ENCODE peak calls at places on chromosomes 6 and 20, in nine cellular contexts. P, F, L, Y, W, Z, N, O and D are unnamed samples. For H3K36me3, the result is how much of the 10 kb centered on the place peaks cover.

GRCh38 chr6:56955171-56956155 is 556 bp downstream of the BEND6 start:
- DNase-seq in P (peak), F (peak), L (peak), Y (peak), W (peak), Z (peak), N (peak), O (peak), D (peak)

GRCh38 chr20:35274172-35275092 is 3.5 kb downstream of the MMP24OS start:
- DNase-seq in P (no peak), F (no peak), L (no peak), Y (no peak), W (no peak), Z (no peak), N (no peak), O (no peak), D (no peak)

GRCh38 chr6:33317418-33317667 is 201 bp downstream of the ZBTB22 start:
- DNase-seq in P (no peak), F (no peak), L (no peak), Y (no peak), W (no peak), Z (no peak), N (no peak), O (no peak), D (no peak)

GRCh38 chr6:23659125-23659524 is 466.9 kb upstream of the NRSN1 start:
- DNase-seq in P (no peak), F (peak), L (no peak), Y (no peak), W (peak), Z (no peak), N (no peak), O (no peak), D (no peak)

GRCh38 chr6:35086636-35087360 is 54.3 kb downstream of the TCP11 start:
- DNase-seq in P (no peak), F (no peak), L (no peak), Y (no peak), W (no peak), Z (no peak), N (no peak), O (no peak), D (no peak)

GRCh38 chr20:18705906-18706305 is 107.7 kb upstream of the SCP2D1 start:
- DNase-seq in P (no peak), F (no peak), L (no peak), Y (no peak), W (no peak), Z (no peak), N (no peak), O (no peak), D (no peak)

GRCh38 chr6:162442675-162443074 is 284.9 kb downstream of the PRKN start:
- DNase-seq in P (no peak), F (peak), L (no peak), Y (no peak), W (peak), Z (no peak), N (no peak), O (no peak), D (peak)

GRCh38 chr6:165671222-165671715 is 8.2 kb upstream of the PDE10A start:
- DNase-seq in P (no peak), F (no peak), L (no peak), Y (no peak), W (no peak), Z (no peak), N (no peak), O (no peak), D (no peak)

GRCh38 chr6:132598473-132598872 is 8.9 kb upstream of the TAAR5 start:
- DNase-seq in P (no peak), F (no peak), L (no peak), Y (no peak), W (peak), Z (no peak), N (no peak), O (no peak), D (no peak)

GRCh38 chr6:21846541-21847451 is 253.2 kb downstream of the SOX4 start:
- DNase-seq in P (no peak), F (no peak), L (no peak), Y (no peak), W (peak), Z (no peak), N (no peak), O (no peak), D (peak)

GRCh38 chr6:82143041-82143481 is 104.5 kb downstream of the IBTK start:
- DNase-seq in P (no peak), F (peak), L (no peak), Y (peak), W (no peak), Z (no peak), N (no peak), O (no peak), D (no peak)

GRCh38 chr6:12890171-12890790 is 173.7 kb downstream of the PHACTR1 start:
- DNase-seq in P (no peak), F (no peak), L (no peak), Y (no peak), W (peak), Z (no peak), N (no peak), O (no peak), D (no peak)

GRCh38 chr6:56848105-56848504 is 106.8 kb upstream of the BEND6 start:
- DNase-seq in P (no peak), F (no peak), L (no peak), Y (no peak), W (no peak), Z (no peak), N (no peak), O (no peak), D (no peak)

GRCh38 chr6:26223213-26223612 is 136.0 kb downstream of the HFE start:
- DNase-seq in P (no peak), F (peak), L (no peak), Y (no peak), W (no peak), Z (no peak), N (no peak), O (no peak), D (no peak)

GRCh38 chr6:22418714-22419113 is 121.9 kb upstream of the PRL start:
- DNase-seq in P (no peak), F (no peak), L (no peak), Y (no peak), W (no peak), Z (no peak), N (no peak), O (no peak), D (no peak)

GRCh38 chr6:107318100-107318736 is 141.1 kb downstream of the PDSS2 start:
- DNase-seq in P (no peak), F (peak), L (no peak), Y (no peak), W (peak), Z (peak), N (peak), O (peak), D (no peak)

GRCh38 chr6:43120938-43121913 is 45.1 kb downstream of the PTK7 start:
- DNase-seq in P (peak), F (peak), L (no peak), Y (peak), W (no peak), Z (peak), N (peak), O (peak), D (peak)

GRCh38 chr6:39686980-39687379 is 38.2 kb downstream of the KIF6 start:
- DNase-seq in P (no peak), F (no peak), L (no peak), Y (no peak), W (no peak), Z (no peak), N (no peak), O (no peak), D (no peak)

GRCh38 chr6:39330057-39330456 is 7.6 kb upstream of the KCNK16 start:
- DNase-seq in P (no peak), F (no peak), L (no peak), Y (no peak), W (no peak), Z (no peak), N (no peak), O (no peak), D (no peak)

GRCh38 chr20:50642288-50642803 is 49.0 kb downstream of the RIPOR3 start:
- DNase-seq in P (no peak), F (no peak), L (no peak), Y (no peak), W (no peak), Z (no peak), N (no peak), O (no peak), D (no peak)

GRCh38 chr6:142940487-142940886 is 4.5 kb downstream of the HIVEP2 start:
- DNase-seq in P (no peak), F (no peak), L (no peak), Y (no peak), W (no peak), Z (no peak), N (no peak), O (no peak), D (no peak)

GRCh38 chr20:58433759-58434158 is 44.7 kb downstream of the VAPB start:
- DNase-seq in P (no peak), F (peak), L (no peak), Y (no peak), W (no peak), Z (no peak), N (no peak), O (no peak), D (no peak)

GRCh38 chr20:46752639-46753235 is 43.3 kb downstream of the SLC2A10 start:
- DNase-seq in P (peak), F (peak), L (peak), Y (no peak), W (peak), Z (peak), N (peak), O (peak), D (peak)

GRCh38 chr6:49676671-49677281 is 36.6 kb downstream of the CRISP2 start:
- DNase-seq in P (no peak), F (peak), L (no peak), Y (no peak), W (no peak), Z (no peak), N (no peak), O (no peak), D (no peak)

GRCh38 chr20:32453467-32454163 is 95.5 kb downstream of the ASXL1 start:
- DNase-seq in P (no peak), F (no peak), L (no peak), Y (no peak), W (no peak), Z (peak), N (peak), O (no peak), D (peak)

GRCh38 chr20:51318058-51318960 is 224.2 kb downstream of the NFATC2 start:
- DNase-seq in P (no peak), F (no peak), L (peak), Y (no peak), W (peak), Z (peak), N (no peak), O (peak), D (peak)

GRCh38 chr6:150689900-150690590 is 90.4 kb downstream of the PLEKHG1 start:
- DNase-seq in P (no peak), F (no peak), L (no peak), Y (no peak), W (no peak), Z (no peak), N (no peak), O (no peak), D (no peak)

GRCh38 chr6:24972551-24972950 is 36.8 kb upstream of the RIPOR2 start:
- DNase-seq in P (no peak), F (no peak), L (no peak), Y (no peak), W (no peak), Z (no peak), N (no peak), O (no peak), D (no peak)
- H3K36me3 ChIP-seq in P (under half), F (under half), L (under half), Y (under half), W (under half), Z (under half), N (under half), O (under half), D (under half)

GRCh38 chr6:159321267-159321666 is 152.1 kb downstream of the FNDC1 start:
- DNase-seq in P (no peak), F (no peak), L (no peak), Y (no peak), W (no peak), Z (no peak), N (no peak), O (no peak), D (no peak)

GRCh38 chr6:159328052-159328451 is 158.9 kb downstream of the FNDC1 start:
- DNase-seq in P (no peak), F (no peak), L (no peak), Y (no peak), W (no peak), Z (no peak), N (no peak), O (no peak), D (no peak)

GRCh38 chr6:159324599-159324998 is 155.4 kb downstream of the FNDC1 start:
- DNase-seq in P (no peak), F (no peak), L (no peak), Y (no peak), W (no peak), Z (no peak), N (no peak), O (no peak), D (no peak)
- TF ChIP-seq CTCF in P (no peak), F (no peak), L (no peak), Y (no peak), W (no peak), Z (no peak), N (no peak), O (no peak), D (no peak)

GRCh38 chr20:63881451-63882226 is 13.3 kb upstream of the DNAJC5 start:
- DNase-seq in P (no peak), F (no peak), L (no peak), Y (no peak), W (no peak), Z (no peak), N (no peak), O (no peak), D (no peak)

GRCh38 chr20:63877755-63878470 is 12.8 kb downstream of the TPD52L2 start:
- DNase-seq in P (no peak), F (no peak), L (no peak), Y (no peak), W (no peak), Z (no peak), N (peak), O (no peak), D (no peak)

GRCh38 chr20:63876489-63877036 is 11.5 kb downstream of the TPD52L2 start:
- DNase-seq in P (no peak), F (no peak), L (no peak), Y (no peak), W (no peak), Z (no peak), N (no peak), O (no peak), D (no peak)

GRCh38 chr20:63879264-63879663 is 14.2 kb downstream of the TPD52L2 start:
- DNase-seq in P (no peak), F (no peak), L (no peak), Y (no peak), W (no peak), Z (no peak), N (no peak), O (no peak), D (no peak)

GRCh38 chr20:63878855-63879254 is 13.8 kb downstream of the TPD52L2 start:
- DNase-seq in P (no peak), F (no peak), L (no peak), Y (no peak), W (no peak), Z (no peak), N (no peak), O (no peak), D (no peak)
- H3K36me3 ChIP-seq in P (half or more), F (under half), L (under half), Y (half or more), W (half or more), Z (half or more), N (under half), O (under half), D (under half)

GRCh38 chr6:52693777-52694176 is 22.9 kb downstream of the TMEM14A start:
- DNase-seq in P (no peak), F (no peak), L (no peak), Y (no peak), W (no peak), Z (no peak), N (no peak), O (no peak), D (no peak)

GRCh38 chr6:52694404-52694803 is 23.5 kb downstream of the TMEM14A start:
- DNase-seq in P (no peak), F (no peak), L (no peak), Y (no peak), W (no peak), Z (no peak), N (no peak), O (no peak), D (no peak)

GRCh38 chr6:52689857-52690256 is 18.9 kb downstream of the TMEM14A start:
- DNase-seq in P (no peak), F (no peak), L (no peak), Y (no peak), W (no peak), Z (no peak), N (no peak), O (no peak), D (no peak)

GRCh38 chr6:52686878-52687699 is 16.2 kb downstream of the TMEM14A start:
- DNase-seq in P (no peak), F (no peak), L (no peak), Y (no peak), W (no peak), Z (no peak), N (no peak), O (no peak), D (no peak)

DNA sequence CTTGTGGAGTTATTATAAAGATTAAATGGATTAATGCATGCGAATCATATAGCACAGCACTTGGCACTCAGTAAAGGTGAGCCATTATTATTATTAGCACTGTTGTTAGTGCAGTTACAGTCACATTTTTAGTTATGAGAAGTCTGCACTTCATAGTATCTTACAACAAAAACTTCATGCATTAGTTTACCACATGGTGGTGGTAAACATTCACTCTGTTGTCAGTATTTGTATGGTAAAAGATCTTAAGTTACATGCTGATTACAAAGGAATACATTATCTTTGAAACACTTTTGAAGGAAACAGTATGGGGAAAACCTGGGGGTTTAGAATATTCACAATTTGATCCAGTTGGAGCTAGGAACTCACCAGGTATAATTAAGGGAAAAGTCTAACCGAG is 20.8 kb downstream of the TMEM14A start:
- DNase-seq in P (no peak), F (peak), L (no peak), Y (no peak), W (no peak), Z (no peak), N (no peak), O (no peak), D (no peak)
- TF ChIP-seq CTCF in P (no peak), F (no peak), L (no peak), Y (no peak), W (peak), Z (no peak), N (no peak), O (peak), D (no peak)

GRCh38 chr6:160101262-160102205 is 20.1 kb upstream of the SLC22A1 start:
- DNase-seq in P (no peak), F (peak), L (no peak), Y (no peak), W (no peak), Z (peak), N (no peak), O (no peak), D (no peak)
- H3K36me3 ChIP-seq in P (half or more), F (under half), L (under half), Y (under half), W (under half), Z (half or more), N (under half), O (under half), D (under half)

DNA sequence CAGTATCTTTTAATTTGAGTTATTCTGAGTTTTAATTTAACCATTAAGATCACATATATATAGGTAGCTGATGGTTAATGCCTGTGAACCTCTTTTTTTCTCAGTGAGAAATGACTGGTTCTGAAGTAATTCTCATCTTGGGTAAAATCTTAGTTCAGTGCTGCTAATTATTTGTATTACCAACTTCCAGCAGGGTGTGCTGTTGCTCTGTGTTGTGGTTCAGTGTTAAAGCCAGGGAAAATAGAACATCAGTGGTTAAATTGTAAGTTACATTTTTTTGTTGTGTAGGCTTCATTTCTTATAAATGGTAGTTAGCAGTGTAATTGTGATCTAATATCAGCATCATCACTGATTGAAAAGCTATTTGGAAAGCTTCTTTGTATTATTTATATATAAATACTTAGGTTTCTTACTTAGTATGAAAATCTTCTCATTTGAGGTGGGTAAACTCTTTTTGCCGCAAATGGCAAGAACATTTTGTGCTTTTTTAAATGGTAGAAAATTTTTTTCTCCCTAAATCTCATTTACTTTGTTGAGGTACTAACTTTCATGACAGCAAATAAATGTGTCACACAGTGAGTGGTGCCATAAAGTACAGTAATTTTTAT is 43.7 kb downstream of the CDC5L start:
- DNase-seq in P (no peak), F (peak), L (peak), Y (no peak), W (peak), Z (no peak), N (no peak), O (peak), D (no peak)
- TF ChIP-seq CTCF in P (peak), F (peak), L (peak), Y (peak), W (peak), Z (peak), N (peak), O (peak), D (no peak)